ENCODE peak calls at places on chromosomes 6 and 20, in four cellular contexts. B is thoracic aorta, Y is cardiac fibroblast, S is GM23338. A is an unnamed sample.

GRCh38 chr6:31031095-31031494 is 20.8 kb downstream of the MUC22 start:
- DNase-seq in B (no peak), Y (no peak), S (no peak), A (no peak)

GRCh38 chr20:37894454-37894853 is 8.5 kb upstream of the VSTM2L start:
- DNase-seq in B (no peak), Y (no peak), S (no peak), A (no peak)

GRCh38 chr20:36728986-36729385 is 16.9 kb downstream of the NDRG3 start:
- DNase-seq in B (no peak), Y (peak; percentile 26), S (peak; percentile 61), A (peak; percentile 13)

GRCh38 chr6:138680085-138680484 is 93.5 kb upstream of the CCDC28A start:
- DNase-seq in B (no peak), Y (peak; percentile 41), S (no peak), A (no peak)

GRCh38 chr20:41201760-41202159 is 64.4 kb downstream of the PLCG1 start:
- DNase-seq in B (no peak), Y (no peak), S (no peak), A (no peak)

GRCh38 chr6:127477648-127478047 is 18.5 kb upstream of the KIAA0408 start:
- DNase-seq in B (no peak), Y (no peak), S (no peak), A (no peak)

GRCh38 chr20:32495949-32496348 is 89.2 kb downstream of the NOL4L start:
- DNase-seq in B (no peak), Y (no peak), S (no peak), A (no peak)

GRCh38 chr20:20019123-20019522 is 2.0 kb downstream of the NAA20 start:
- DNase-seq in B (no peak), Y (no peak), S (no peak), A (no peak)

GRCh38 chr6:31634131-31634530 is 13.6 kb downstream of the PRRC2A start:
- DNase-seq in B (no peak), Y (no peak), S (no peak), A (no peak)

GRCh38 chr6:18538315-18538714 is 151.2 kb downstream of the RNF144B start:
- DNase-seq in B (no peak), Y (no peak), S (no peak), A (no peak)

GRCh38 chr6:145704153-145704781 is 31.1 kb downstream of the EPM2A start:
- DNase-seq in B (no peak), Y (peak; percentile 66), S (peak; percentile 32), A (peak; percentile 53)

GRCh38 chr6:138817799-138818198 is 21.9 kb downstream of the ECT2L start:
- DNase-seq in B (no peak), Y (peak; percentile 84), S (peak; percentile 91), A (peak; percentile 77)

GRCh38 chr6:45445749-45446454 is 68.2 kb upstream of the SUPT3H start:
- DNase-seq in B (peak; percentile 19), Y (peak; percentile 100), S (peak; percentile 55), A (peak; percentile 99)

GRCh38 chr6:133099573-133099972 is 141.6 kb upstream of the EYA4 start:
- DNase-seq in B (no peak), Y (peak; percentile 78), S (peak; percentile 63), A (peak; percentile 93)

GRCh38 chr20:20334489-20334888 is 33.4 kb upstream of the INSM1 start:
- DNase-seq in B (no peak), Y (no peak), S (no peak), A (no peak)

GRCh38 chr6:30670760-30671527 is 1.9 kb downstream of the DHX16 start:
- DNase-seq in B (no peak), Y (no peak), S (peak; percentile 38), A (no peak)

GRCh38 chr6:68447112-68447511 is 188.0 kb upstream of the ADGRB3 start:
- DNase-seq in B (no peak), Y (no peak), S (peak; percentile 6), A (no peak)

GRCh38 chr6:133891814-133892443 is 3.0 kb downstream of the TCF21 start:
- DNase-seq in B (no peak), Y (no peak), S (no peak), A (peak; percentile 37)

GRCh38 chr20:50014570-50015562 is 32.1 kb downstream of the SNAI1 start:
- DNase-seq in B (no peak), Y (no peak), S (peak; percentile 31), A (no peak)

GRCh38 chr6:29995346-29995777 is 53.0 kb downstream of the HLA-A start:
- DNase-seq in B (no peak), Y (peak; percentile 49), S (no peak), A (peak; percentile 16)

GRCh38 chr6:151690768-151691562 is 116.5 kb upstream of the ESR1 start:
- DNase-seq in B (no peak), Y (peak; percentile 72), S (no peak), A (no peak)

GRCh38 chr20:62604796-62605195 is 37.5 kb upstream of the SLCO4A1 start:
- DNase-seq in B (no peak), Y (no peak), S (no peak), A (no peak)

GRCh38 chr20:8536219-8536618 is 404.2 kb downstream of the PLCB1 start:
- DNase-seq in B (no peak), Y (no peak), S (no peak), A (no peak)

GRCh38 chr6:28947831-28948270 is 24.1 kb upstream of the TRIM27 start:
- DNase-seq in B (no peak), Y (peak; percentile 68), S (no peak), A (no peak)

GRCh38 chr6:2800552-2801316 is 35.5 kb downstream of the WRNIP1 start:
- DNase-seq in B (no peak), Y (no peak), S (no peak), A (no peak)

GRCh38 chr6:33700391-33701050 is 11.0 kb downstream of the UQCC2 start:
- DNase-seq in B (no peak), Y (peak; percentile 75), S (peak; percentile 95), A (peak; percentile 69)

GRCh38 chr20:10747019-10747418 is 73.2 kb upstream of the JAG1 start:
- DNase-seq in B (no peak), Y (no peak), S (peak; percentile 22), A (no peak)

GRCh38 chr6:34917626-34918285 is 28.7 kb downstream of the ANKS1A start:
- DNase-seq in B (no peak), Y (no peak), S (no peak), A (no peak)

GRCh38 chr6:122207794-122208193 is 191.7 kb upstream of the HSF2 start:
- DNase-seq in B (no peak), Y (no peak), S (no peak), A (peak; percentile 46)

GRCh38 chr6:133964702-133965101 is 11.7 kb downstream of the TBPL1 start:
- DNase-seq in B (no peak), Y (no peak), S (no peak), A (no peak)

GRCh38 chr20:29874476-29875202 is 1382.8 kb upstream of the DEFB115 start:
- DNase-seq in B (no peak), Y (no peak), S (no peak), A (no peak)

GRCh38 chr6:84521419-84522001 is 242.9 kb downstream of the TBX18 start:
- DNase-seq in B (no peak), Y (no peak), S (no peak), A (no peak)

GRCh38 chr6:154995241-154996162 is at the start of gene TIAM2:
- DNase-seq in B (no peak), Y (no peak), S (peak; percentile 79), A (peak; percentile 24)

GRCh38 chr20:63068711-63069367 is 62.1 kb upstream of the BHLHE23 start:
- DNase-seq in B (no peak), Y (no peak), S (no peak), A (no peak)

GRCh38 chr6:147826698-147827097 is 318.2 kb downstream of the SAMD5 start:
- DNase-seq in B (no peak), Y (no peak), S (no peak), A (no peak)

GRCh38 chr20:63957004-63957689 is 931 bp upstream of the UCKL1 start:
- DNase-seq in B (no peak), Y (peak; percentile 59), S (peak; percentile 83), A (peak; percentile 66)

GRCh38 chr6:52364480-52365166 is 2.7 kb downstream of the PAQR8 start:
- DNase-seq in B (no peak), Y (no peak), S (no peak), A (no peak)

GRCh38 chr6:95094751-95095150 is 482.6 kb upstream of the MANEA start:
- DNase-seq in B (no peak), Y (peak; percentile 81), S (no peak), A (peak; percentile 71)
- H3K4me3 ChIP-seq in B (no peak overlapping the region), Y (peak overlapping the region; percentile 8), S (no peak overlapping the region), A (no peak overlapping the region)

GRCh38 chr20:23048283-23049200 is 930 bp downstream of the THBD start:
- DNase-seq in B (no peak), Y (peak; percentile 47), S (peak; percentile 84), A (no peak)
- TF ChIP-seq CTCF in B (peak; percentile 63), Y (peak; percentile 24), S (peak; percentile 38), A (peak; percentile 38)

GRCh38 chr6:5764401-5764955 is 242.2 kb downstream of the NRN1 start:
- DNase-seq in B (peak; percentile 38), Y (peak; percentile 34), S (no peak), A (peak; percentile 33)
- H3K4me3 ChIP-seq in B (peak overlapping the region; percentile 65), Y (no peak overlapping the region), S (no peak overlapping the region), A (no peak overlapping the region)

GRCh38 chr20:60009318-60009717 is 51.1 kb downstream of the CDH26 start:
- DNase-seq in B (no peak), Y (no peak), S (no peak), A (no peak)

GRCh38 chr20:60003776-60004175 is 45.6 kb downstream of the CDH26 start:
- DNase-seq in B (no peak), Y (no peak), S (no peak), A (no peak)

GRCh38 chr20:60008130-60008808 is 50.0 kb downstream of the CDH26 start:
- DNase-seq in B (no peak), Y (no peak), S (no peak), A (no peak)

GRCh38 chr20:60007452-60007851 is 49.2 kb downstream of the CDH26 start:
- DNase-seq in B (no peak), Y (no peak), S (no peak), A (no peak)

GRCh38 chr20:60006261-60006660 is 48.0 kb downstream of the CDH26 start:
- DNase-seq in B (no peak), Y (no peak), S (no peak), A (no peak)
- TF ChIP-seq CTCF in B (no peak), Y (no peak), S (no peak), A (no peak)

GRCh38 chr20:47241345-47241781 is 115.1 kb downstream of the ZMYND8 start:
- DNase-seq in B (no peak), Y (peak; percentile 97), S (no peak), A (peak; percentile 62)
- H3K4me3 ChIP-seq in B (no peak overlapping the region), Y (no peak overlapping the region), S (no peak overlapping the region), A (no peak overlapping the region)

GRCh38 chr6:129269891-129270290 is 387.0 kb downstream of the LAMA2 start:
- DNase-seq in B (no peak), Y (no peak), S (no peak), A (no peak)
- TF ChIP-seq CTCF in B (no peak), Y (no peak), S (no peak), A (no peak)

DNA sequence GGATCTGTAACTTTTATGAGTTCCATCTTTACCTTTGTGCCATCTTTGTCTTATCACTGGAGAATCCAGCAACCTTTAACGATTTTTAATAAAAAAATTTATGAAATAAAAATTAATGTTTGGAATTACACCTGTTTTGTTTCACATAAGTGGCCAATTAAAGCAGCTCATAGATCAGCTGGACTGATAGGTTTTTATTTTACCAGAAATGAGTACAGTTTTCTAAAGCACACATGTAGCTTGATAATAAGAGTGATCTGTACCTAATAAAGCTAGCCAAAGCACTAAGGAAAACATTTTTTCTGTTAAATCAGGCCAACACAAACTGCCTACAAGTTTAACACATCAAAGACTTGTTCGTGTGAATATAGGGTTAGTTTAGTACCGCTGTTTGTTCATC is 500.1 kb downstream of the CDKAL1 start:
- DNase-seq in B (no peak), Y (no peak), S (no peak), A (no peak)
- H3K4me3 ChIP-seq in B (no peak overlapping the region), Y (no peak overlapping the region), S (no peak overlapping the region), A (no peak overlapping the region)

GRCh38 chr6:50128420-50129005 is 78.8 kb upstream of the DEFB112 start:
- DNase-seq in B (no peak), Y (peak; percentile 44), S (peak; percentile 47), A (peak; percentile 31)
- TF ChIP-seq CTCF in B (no peak), Y (peak; percentile 16), S (peak; percentile 67), A (peak; percentile 39)